ENCODE peak calls at places on chromosomes 6 and 20, in seven cellular contexts. N is dorsolateral prefrontal cortex; L is natural killer cell treated with Interleukin-12 subunit alpha and Interleukin-12 subunit beta and Interleukin-15 and Interleukin-18, amount 100 ng/mL, for 72 hours; Z is HFFc6; X is chondrocyte; W is substantia nigra; K is smooth muscle cell of the brain vasculature. M is an unnamed sample.

GRCh38 chr6:57342148-57342669 is 24.8 kb downstream of the PRIM2 start:
- DNase-seq in N (no peak), L (no peak), Z (no peak), X (no peak), W (no peak), K (no peak), M (no peak)

GRCh38 chr20:25750220-25750764 is 53.6 kb upstream of the ZNF337 start:
- DNase-seq in N (no peak), L (no peak), Z (no peak), X (no peak), W (no peak), K (no peak), M (no peak)

GRCh38 chr6:133447924-133448323 is 206.8 kb downstream of the EYA4 start:
- DNase-seq in N (no peak), L (no peak), Z (no peak), X (no peak), W (no peak), K (peak), M (peak)

GRCh38 chr6:105798057-105798456 is 288.1 kb upstream of the PRDM1 start:
- DNase-seq in N (no peak), L (no peak), Z (peak), X (no peak), W (no peak), K (no peak), M (no peak)

GRCh38 chr6:3330199-3330598 is 71.5 kb downstream of the PSMG4 start:
- DNase-seq in N (no peak), L (no peak), Z (no peak), X (no peak), W (no peak), K (no peak), M (no peak)

GRCh38 chr6:6686748-6687601 is 98.5 kb downstream of the LY86 start:
- DNase-seq in N (peak), L (no peak), Z (peak), X (no peak), W (peak), K (no peak), M (no peak)

GRCh38 chr6:13453771-13454251 is 33.6 kb downstream of the GFOD1 start:
- DNase-seq in N (no peak), L (no peak), Z (peak), X (no peak), W (no peak), K (no peak), M (no peak)

GRCh38 chr6:39493174-39493573 is 170.7 kb upstream of the KCNK16 start:
- DNase-seq in N (no peak), L (no peak), Z (no peak), X (no peak), W (no peak), K (no peak), M (no peak)

GRCh38 chr6:29926795-29927427 is 15.4 kb upstream of the HLA-A start:
- DNase-seq in N (peak), L (peak), Z (peak), X (no peak), W (peak), K (peak), M (peak)

GRCh38 chr6:7140631-7141366 is 33.0 kb downstream of the RREB1 start:
- DNase-seq in N (peak), L (peak), Z (peak), X (no peak), W (peak), K (no peak), M (peak)